ENCODE peak calls at places on chromosomes 16 and 17, in nine cellular contexts. Z is SW 1271; F is effector CD4-positive, alpha-beta T cell; P is stimulated activated CD4-positive, alpha-beta T cell treated with anti-CD3 and anti-CD28 coated beads, Interleukin-1b, Interleukin-23, amount 100 ng/mL, for 24 hours; Q is HFF-Myc; I is ovary; M is ureter; E is H7; T is AG04450. U is an unnamed sample.

GRCh38 chr17:1829579-1830257 is at the start of the genes RPA1 and SMYD4:
- DNase-seq in Z (peak), F (peak), P (peak), Q (peak), I (peak), M (peak), E (peak), T (peak), U (peak)

GRCh38 chr17:74407384-74407783 is 24.5 kb upstream of the GPRC5C start:
- DNase-seq in Z (no peak), F (no peak), P (no peak), Q (no peak), I (no peak), M (no peak), E (no peak), T (no peak), U (no peak)

GRCh38 chr17:21452377-21453143 is 76.4 kb downstream of the KCNJ12 start:
- DNase-seq in Z (peak), F (no peak), P (peak), Q (peak), I (peak), M (peak), E (peak), T (peak), U (peak)

GRCh38 chr16:66419527-66419926 is 7.6 kb upstream of the BEAN1 start:
- DNase-seq in Z (no peak), F (no peak), P (no peak), Q (no peak), I (no peak), M (no peak), E (no peak), T (no peak), U (no peak)

GRCh38 chr17:79991924-79992656 is 43.6 kb downstream of the TBC1D16 start:
- DNase-seq in Z (no peak), F (no peak), P (no peak), Q (no peak), I (peak), M (peak), E (no peak), T (no peak), U (no peak)

GRCh38 chr17:57999496-58000017 is 7.5 kb downstream of the SRSF1 start:
- DNase-seq in Z (peak), F (peak), P (no peak), Q (no peak), I (no peak), M (no peak), E (peak), T (peak), U (no peak)

GRCh38 chr16:23423496-23424049 is 29.4 kb downstream of the COG7 start:
- DNase-seq in Z (no peak), F (no peak), P (no peak), Q (peak), I (peak), M (peak), E (no peak), T (peak), U (no peak)

GRCh38 chr16:83842755-83843507 is 35.2 kb downstream of the HSBP1 start:
- DNase-seq in Z (no peak), F (no peak), P (no peak), Q (no peak), I (no peak), M (peak), E (no peak), T (no peak), U (no peak)

GRCh38 chr16:70715860-70716357 is 30.1 kb upstream of the MTSS2 start:
- DNase-seq in Z (no peak), F (no peak), P (no peak), Q (peak), I (peak), M (no peak), E (no peak), T (no peak), U (no peak)

GRCh38 chr17:81388612-81389367 is 6.5 kb upstream of the BAHCC1 start:
- DNase-seq in Z (no peak), F (no peak), P (no peak), Q (no peak), I (no peak), M (no peak), E (peak), T (no peak), U (peak)